ENCODE peak calls at places on chromosomes 6 and 20, in five cellular contexts. D is SJSA1, Z is NCI-H524 treated with DMSO at 0.1 percent for 48 hours, H is HEK293T, Q is progenitor cell of endocrine pancreas. A is an unnamed sample.
A peak's percentile ranks its signal among the peaks of the same experiment; 100 is the strongest.

GRCh38 chr6:132161283-132161682 is 210.1 kb upstream of the CCN2 start:
- DNase-seq in D (no peak), Z (peak; percentile 5), H (peak; percentile 14), Q (no peak), A (peak; percentile 31)

GRCh38 chr20:41178904-41179432 is 41.6 kb downstream of the PLCG1 start:
- DNase-seq in D (peak; percentile 42), Z (no peak), H (peak; percentile 22), Q (peak; percentile 5), A (no peak)

GRCh38 chr6:136284909-136285308 is 4.7 kb downstream of the BCLAF1 start:
- DNase-seq in D (no peak), Z (no peak), H (no peak), Q (no peak), A (peak; percentile 50)

GRCh38 chr6:5754904-5755303 is 251.8 kb downstream of the NRN1 start:
- DNase-seq in D (no peak), Z (no peak), H (no peak), Q (no peak), A (no peak)

GRCh38 chr6:41682056-41682477 is 43.8 kb downstream of the MDFI start:
- DNase-seq in D (peak; percentile 98), Z (peak; percentile 65), H (peak; percentile 92), Q (peak; percentile 90), A (peak; percentile 96)

GRCh38 chr20:63097336-63097831 is 90.6 kb upstream of the BHLHE23 start:
- DNase-seq in D (no peak), Z (no peak), H (no peak), Q (no peak), A (no peak)

GRCh38 chr6:47169785-47170685 is 127.9 kb upstream of the ADGRF1 start:
- DNase-seq in D (no peak), Z (no peak), H (no peak), Q (no peak), A (peak; percentile 81)

GRCh38 chr6:48736486-48737206 is 625.6 kb upstream of the PTCHD4 start:
- DNase-seq in D (no peak), Z (no peak), H (no peak), Q (no peak), A (no peak)

GRCh38 chr6:55868910-55869479 is 6.4 kb downstream of the BMP5 start:
- DNase-seq in D (no peak), Z (no peak), H (peak; percentile 18), Q (no peak), A (no peak)

GRCh38 chr20:43459022-43459942 is 1.6 kb downstream of the SRSF6 start:
- DNase-seq in D (no peak), Z (no peak), H (no peak), Q (no peak), A (peak; percentile 48)

GRCh38 chr6:169158182-169158573 is 95.5 kb downstream of the THBS2 start:
- DNase-seq in D (no peak), Z (no peak), H (peak; percentile 6), Q (no peak), A (no peak)

GRCh38 chr20:57264151-57264792 is 2.2 kb downstream of the BMP7 start:
- DNase-seq in D (no peak), Z (no peak), H (no peak), Q (peak; percentile 56), A (peak; percentile 60)

GRCh38 chr6:46956409-46956808 is 34.7 kb upstream of the ADGRF5 start:
- DNase-seq in D (no peak), Z (no peak), H (no peak), Q (no peak), A (no peak)

A was measured in cardiac muscle cell.